ENCODE peak calls at places on chromosomes 3 and 15, in five cellular contexts. One of them, this sample, is unnamed.
A peak's percentile ranks its signal among the peaks of the same experiment; 100 is the strongest.

GRCh38 chr15:41494922-41495735 is 1.5 kb downstream of the ITPKA start:
- DNase-seq in GM23338: peak; percentile 74
- DNase-seq in HCT116: no peak
- DNase-seq in MM.1S: no peak
- DNase-seq in GM23248: no peak
- DNase-seq in this sample: no peak

GRCh38 chr3:15263120-15263519 is 57.1 kb downstream of the CAPN7 start:
- DNase-seq in GM23338: no peak
- DNase-seq in HCT116: no peak
- DNase-seq in MM.1S: no peak
- DNase-seq in GM23248: no peak
- DNase-seq in this sample: no peak

GRCh38 chr15:89893027-89893426 is 767 bp downstream of the AP3S2 start:
- DNase-seq in GM23338: no peak
- DNase-seq in HCT116: no peak
- DNase-seq in MM.1S: no peak
- DNase-seq in GM23248: peak; percentile 52
- DNase-seq in this sample: peak; percentile 44

GRCh38 chr3:12901631-12902045 is 60.3 kb upstream of the RPL32 start:
- DNase-seq in GM23338: no peak
- DNase-seq in HCT116: no peak
- DNase-seq in MM.1S: no peak
- DNase-seq in GM23248: no peak
- DNase-seq in this sample: peak; percentile 91

GRCh38 chr15:73870700-73871408 is 2.5 kb upstream of the TBC1D21 start:
- DNase-seq in GM23338: peak; percentile 12
- DNase-seq in HCT116: no peak
- DNase-seq in MM.1S: no peak
- DNase-seq in GM23248: peak; percentile 48
- DNase-seq in this sample: no peak

GRCh38 chr15:48373855-48374421 is 42.7 kb downstream of the DUT start:
- DNase-seq in GM23338: no peak
- DNase-seq in HCT116: no peak
- DNase-seq in MM.1S: no peak
- DNase-seq in GM23248: peak; percentile 95
- DNase-seq in this sample: no peak

GRCh38 chr3:114519415-114519814 is 225.6 kb downstream of the TIGIT start:
- DNase-seq in GM23338: peak; percentile 78
- DNase-seq in HCT116: no peak
- DNase-seq in MM.1S: no peak
- DNase-seq in GM23248: peak; percentile 81
- DNase-seq in this sample: peak; percentile 67

GRCh38 chr15:41791970-41792637 is 17.8 kb downstream of the MAPKBP1 start:
- DNase-seq in GM23338: no peak
- DNase-seq in HCT116: no peak
- DNase-seq in MM.1S: no peak
- DNase-seq in GM23248: no peak
- DNase-seq in this sample: no peak

GRCh38 chr15:52093539-52094502 is 18.8 kb downstream of the BCL2L10 start:
- DNase-seq in GM23338: no peak
- DNase-seq in HCT116: no peak
- DNase-seq in MM.1S: no peak
- DNase-seq in GM23248: peak; percentile 97
- DNase-seq in this sample: no peak

DNA sequence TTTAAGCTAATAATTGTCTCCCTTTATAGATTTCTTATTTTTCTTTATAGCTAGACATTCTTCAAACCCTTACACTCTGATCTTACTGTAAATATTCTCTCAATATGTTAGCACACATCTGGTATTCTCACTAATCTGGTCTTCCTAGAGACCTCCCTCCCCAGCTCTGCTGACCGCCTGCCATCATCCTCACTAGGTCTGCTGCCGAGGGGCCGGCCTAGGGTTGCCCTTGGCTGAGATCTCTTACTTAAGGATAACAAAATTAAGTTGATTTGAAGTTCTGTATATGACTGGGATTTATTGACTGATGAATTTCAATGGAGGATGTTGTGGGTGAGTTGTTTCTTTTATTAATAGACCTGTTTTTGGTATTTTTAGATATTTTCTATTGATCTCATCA is 586.6 kb downstream of the NAALADL2 start:
- DNase-seq in GM23338: no peak
- DNase-seq in HCT116: no peak
- DNase-seq in MM.1S: no peak
- DNase-seq in GM23248: no peak
- DNase-seq in this sample: no peak
- H3K9me2 ChIP-seq in GM23338: no peaks in the 10 kb centered on the region
- H3K9me2 ChIP-seq in HCT116: no peaks in the 10 kb centered on the region
- H3K9me2 ChIP-seq in MM.1S: no peaks in the 10 kb centered on the region
- H3K9me2 ChIP-seq in GM23248: peaks cover 1% of the 10 kb centered on the region
- H3K9me2 ChIP-seq in this sample: no peaks in the 10 kb centered on the region

GRCh38 chr3:184062637-184063036 is 9.8 kb downstream of the HTR3C start:
- DNase-seq in GM23338: no peak
- DNase-seq in HCT116: no peak
- DNase-seq in MM.1S: no peak
- DNase-seq in GM23248: no peak
- DNase-seq in this sample: no peak

GRCh38 chr3:184068344-184068743 is 15.5 kb downstream of the HTR3C start:
- DNase-seq in GM23338: no peak
- DNase-seq in HCT116: no peak
- DNase-seq in MM.1S: no peak
- DNase-seq in GM23248: no peak
- DNase-seq in this sample: no peak

GRCh38 chr3:184066211-184066610 is 13.4 kb downstream of the HTR3C start:
- DNase-seq in GM23338: no peak
- DNase-seq in HCT116: no peak
- DNase-seq in MM.1S: no peak
- DNase-seq in GM23248: peak; percentile 57
- DNase-seq in this sample: no peak

DNA sequence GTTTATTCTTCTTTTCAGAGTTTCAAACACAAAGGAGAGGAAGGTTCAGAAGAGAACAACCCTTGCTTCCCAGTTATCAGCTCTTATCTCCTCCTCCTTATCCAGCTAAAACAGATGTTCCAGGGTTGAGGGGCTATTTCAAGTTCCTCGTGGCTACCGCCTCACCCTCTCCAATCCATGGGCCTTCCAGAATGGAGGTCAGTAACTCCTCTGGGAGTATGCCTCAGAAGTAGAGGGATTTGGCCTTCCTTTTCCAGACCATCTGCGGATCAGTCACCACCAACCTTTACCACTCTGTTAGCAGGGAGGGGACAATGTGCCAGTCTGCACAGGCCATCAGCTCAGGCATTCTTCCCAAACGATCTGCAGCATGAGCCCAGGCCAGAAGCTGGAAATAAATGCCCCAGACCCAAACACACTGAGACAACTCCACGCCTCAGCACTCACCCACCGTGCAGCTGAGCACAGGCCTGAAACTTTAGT is 14.8 kb downstream of the HTR3C start:
- DNase-seq in GM23338: no peak
- DNase-seq in HCT116: no peak
- DNase-seq in MM.1S: no peak
- DNase-seq in GM23248: no peak
- DNase-seq in this sample: no peak
- H2AFZ ChIP-seq in GM23338: peak overlapping the region; percentile 59
- H2AFZ ChIP-seq in HCT116: no peak overlapping the region
- H2AFZ ChIP-seq in MM.1S: no peak overlapping the region
- H2AFZ ChIP-seq in GM23248: no peak overlapping the region
- H2AFZ ChIP-seq in this sample: no peak overlapping the region

GRCh38 chr3:71060536-71060935 is 523.0 kb downstream of the FOXP1 start:
- DNase-seq in GM23338: no peak
- DNase-seq in HCT116: no peak
- DNase-seq in MM.1S: no peak
- DNase-seq in GM23248: no peak
- DNase-seq in this sample: no peak

GRCh38 chr3:71056327-71056726 is 527.2 kb downstream of the FOXP1 start:
- DNase-seq in GM23338: no peak
- DNase-seq in HCT116: no peak
- DNase-seq in MM.1S: no peak
- DNase-seq in GM23248: peak; percentile 89
- DNase-seq in this sample: no peak

GRCh38 chr3:71054312-71054711 is 529.2 kb downstream of the FOXP1 start:
- DNase-seq in GM23338: no peak
- DNase-seq in HCT116: no peak
- DNase-seq in MM.1S: no peak
- DNase-seq in GM23248: no peak
- DNase-seq in this sample: no peak

GRCh38 chr3:71055602-71056001 is 527.9 kb downstream of the FOXP1 start:
- DNase-seq in GM23338: no peak
- DNase-seq in HCT116: no peak
- DNase-seq in MM.1S: no peak
- DNase-seq in GM23248: peak; percentile 28
- DNase-seq in this sample: no peak

DNA sequence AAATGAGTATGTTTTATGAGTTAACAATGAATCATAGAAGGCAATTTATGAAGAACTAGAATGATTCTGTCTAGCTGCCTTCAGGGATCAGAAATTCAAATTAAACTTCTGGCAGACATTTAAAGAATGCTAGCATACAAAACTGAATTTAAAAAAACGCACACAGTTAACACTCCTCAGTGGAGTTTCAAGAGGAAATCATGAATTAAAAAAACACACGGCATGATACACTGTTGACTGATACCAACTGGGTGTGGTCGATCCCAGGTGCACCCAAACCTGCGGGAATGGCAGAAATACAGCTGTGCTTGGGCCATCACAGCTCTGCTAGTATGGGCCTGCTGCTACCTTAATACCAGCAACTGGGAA is 526.0 kb downstream of the FOXP1 start:
- DNase-seq in GM23338: no peak
- DNase-seq in HCT116: no peak
- DNase-seq in MM.1S: no peak
- DNase-seq in GM23248: peak; percentile 34
- DNase-seq in this sample: no peak
- H3K4me3 ChIP-seq in GM23338: no peak overlapping the region
- H3K4me3 ChIP-seq in HCT116: no peak overlapping the region
- H3K4me3 ChIP-seq in MM.1S: no peak overlapping the region
- H3K4me3 ChIP-seq in GM23248: no peak overlapping the region
- H3K4me3 ChIP-seq in this sample: no peak overlapping the region

GRCh38 chr3:106745344-106746168 is 631.7 kb upstream of the CCDC54 start:
- DNase-seq in GM23338: no peak
- DNase-seq in HCT116: no peak
- DNase-seq in MM.1S: no peak
- DNase-seq in GM23248: no peak
- DNase-seq in this sample: no peak

GRCh38 chr3:106755336-106755735 is 621.9 kb upstream of the CCDC54 start:
- DNase-seq in GM23338: no peak
- DNase-seq in HCT116: no peak
- DNase-seq in MM.1S: no peak
- DNase-seq in GM23248: no peak
- DNase-seq in this sample: no peak

GRCh38 chr3:106748471-106748870 is 628.8 kb upstream of the CCDC54 start:
- DNase-seq in GM23338: no peak
- DNase-seq in HCT116: no peak
- DNase-seq in MM.1S: no peak
- DNase-seq in GM23248: no peak
- DNase-seq in this sample: no peak

GRCh38 chr3:106746286-106746685 is 631.0 kb upstream of the CCDC54 start:
- DNase-seq in GM23338: no peak
- DNase-seq in HCT116: no peak
- DNase-seq in MM.1S: no peak
- DNase-seq in GM23248: no peak
- DNase-seq in this sample: no peak

GRCh38 chr3:106750092-106750491 is 627.1 kb upstream of the CCDC54 start:
- DNase-seq in GM23338: no peak
- DNase-seq in HCT116: no peak
- DNase-seq in MM.1S: no peak
- DNase-seq in GM23248: no peak
- DNase-seq in this sample: no peak
- H3K9me2 ChIP-seq in GM23338: no peaks in the 10 kb centered on the region
- H3K9me2 ChIP-seq in HCT116: no peaks in the 10 kb centered on the region
- H3K9me2 ChIP-seq in MM.1S: peaks cover 2% of the 10 kb centered on the region
- H3K9me2 ChIP-seq in GM23248: no peaks in the 10 kb centered on the region
- H3K9me2 ChIP-seq in this sample: no peaks in the 10 kb centered on the region

GRCh38 chr3:196222876-196223595 is 6.7 kb downstream of the SLC51A start:
- DNase-seq in GM23338: no peak
- DNase-seq in HCT116: no peak
- DNase-seq in MM.1S: no peak
- DNase-seq in GM23248: no peak
- DNase-seq in this sample: no peak
- H2AFZ ChIP-seq in GM23338: peak overlapping the region; percentile 70
- H2AFZ ChIP-seq in HCT116: no peak overlapping the region
- H2AFZ ChIP-seq in MM.1S: no peak overlapping the region
- H2AFZ ChIP-seq in GM23248: no peak overlapping the region
- H2AFZ ChIP-seq in this sample: no peak overlapping the region

DNA sequence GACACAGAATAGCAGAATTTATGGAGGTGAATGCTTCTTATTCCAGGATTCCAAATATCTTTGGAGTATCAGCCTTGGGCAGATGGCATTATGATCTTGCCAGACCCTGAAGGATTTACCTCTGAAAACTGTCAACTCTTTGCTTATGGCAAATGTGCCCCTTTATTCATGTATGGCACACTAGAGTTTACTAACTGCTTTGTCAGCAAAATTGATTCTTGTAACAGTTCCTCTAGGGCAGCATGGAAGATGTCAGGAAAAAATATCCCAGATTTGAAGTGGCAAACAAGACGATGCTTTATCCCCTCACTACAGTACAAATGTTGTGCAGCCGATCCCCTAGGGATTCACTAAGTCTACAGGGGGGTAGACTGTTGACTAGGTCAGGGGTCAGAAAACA is 79.7 kb downstream of the EDEM1 start:
- DNase-seq in GM23338: no peak
- DNase-seq in HCT116: no peak
- DNase-seq in MM.1S: no peak
- DNase-seq in GM23248: no peak
- DNase-seq in this sample: no peak
- H3K4me3 ChIP-seq in GM23338: no peak overlapping the region
- H3K4me3 ChIP-seq in HCT116: no peak overlapping the region
- H3K4me3 ChIP-seq in MM.1S: no peak overlapping the region
- H3K4me3 ChIP-seq in GM23248: no peak overlapping the region
- H3K4me3 ChIP-seq in this sample: no peak overlapping the region

GRCh38 chr15:39014682-39015081 is 450.1 kb upstream of the RASGRP1 start:
- DNase-seq in GM23338: no peak
- DNase-seq in HCT116: no peak
- DNase-seq in MM.1S: no peak
- DNase-seq in GM23248: no peak
- DNase-seq in this sample: no peak

GRCh38 chr15:39016706-39017105 is 452.1 kb upstream of the RASGRP1 start:
- DNase-seq in GM23338: no peak
- DNase-seq in HCT116: no peak
- DNase-seq in MM.1S: no peak
- DNase-seq in GM23248: peak; percentile 54
- DNase-seq in this sample: no peak

GRCh38 chr15:39009740-39010139 is 445.1 kb upstream of the RASGRP1 start:
- DNase-seq in GM23338: no peak
- DNase-seq in HCT116: no peak
- DNase-seq in MM.1S: no peak
- DNase-seq in GM23248: no peak
- DNase-seq in this sample: no peak

GRCh38 chr15:39018966-39019365 is 454.4 kb upstream of the RASGRP1 start:
- DNase-seq in GM23338: no peak
- DNase-seq in HCT116: no peak
- DNase-seq in MM.1S: no peak
- DNase-seq in GM23248: no peak
- DNase-seq in this sample: no peak

DNA sequence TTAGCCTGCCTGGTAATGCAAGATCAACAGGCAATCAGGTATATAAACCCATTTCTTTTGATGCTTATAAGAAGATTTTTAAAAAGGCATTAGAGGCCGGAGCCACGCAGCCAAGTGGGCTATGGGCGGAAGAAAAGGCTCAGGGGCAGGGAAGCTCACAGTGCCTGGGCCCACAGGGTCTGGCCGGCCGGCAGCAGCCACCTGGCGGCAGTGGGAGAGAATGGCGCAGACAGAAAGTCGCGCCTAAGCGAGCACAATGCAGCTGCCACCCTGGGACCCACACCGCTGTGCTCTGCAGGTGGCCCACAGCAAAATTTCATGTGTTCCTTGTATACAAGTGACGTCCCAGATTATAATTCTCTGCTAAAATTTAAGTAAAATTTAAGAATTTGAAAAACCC is 448.6 kb upstream of the RASGRP1 start:
- DNase-seq in GM23338: no peak
- DNase-seq in HCT116: no peak
- DNase-seq in MM.1S: no peak
- DNase-seq in GM23248: no peak
- DNase-seq in this sample: no peak
- H3K9me2 ChIP-seq in GM23338: peaks cover 6% of the 10 kb centered on the region
- H3K9me2 ChIP-seq in HCT116: no peaks in the 10 kb centered on the region
- H3K9me2 ChIP-seq in MM.1S: no peaks in the 10 kb centered on the region
- H3K9me2 ChIP-seq in GM23248: no peaks in the 10 kb centered on the region
- H3K9me2 ChIP-seq in this sample: no peaks in the 10 kb centered on the region